ENCODE peak calls at places on chromosomes 2 and 18, in five cellular contexts. P is GM12865, G is NT2/D1, A is hippocampal formation, C is stomach. K is an unnamed sample.

GRCh38 chr2:175373001-175373727 is 191.7 kb upstream of the ATP5MC3 start:
- DNase-seq in P (no peak), G (no peak), A (no peak), C (no peak), K (no peak)

GRCh38 chr2:64852771-64853241 is 136.4 kb upstream of the SLC1A4 start:
- DNase-seq in P (no peak), G (no peak), A (no peak), C (no peak), K (no peak)

GRCh38 chr2:158712791-158713522 is 82.2 kb upstream of the DAPL1 start:
- DNase-seq in P (no peak), G (no peak), A (no peak), C (no peak), K (no peak)

GRCh38 chr2:8000861-8001260 is 681.0 kb upstream of the ID2 start:
- DNase-seq in P (peak), G (no peak), A (no peak), C (no peak), K (no peak)

GRCh38 chr2:158034198-158034831 is 67.4 kb upstream of the UPP2 start:
- DNase-seq in P (peak), G (peak), A (peak), C (peak), K (peak)

GRCh38 chr2:113877651-113878594 is 12.0 kb upstream of the ACTR3 start:
- DNase-seq in P (no peak), G (no peak), A (no peak), C (no peak), K (no peak)

GRCh38 chr18:69161383-69162028 is 239.2 kb upstream of the DOK6 start:
- DNase-seq in P (no peak), G (no peak), A (peak), C (no peak), K (no peak)

GRCh38 chr2:223901311-223901710 is 43.8 kb downstream of the WDFY1 start:
- DNase-seq in P (no peak), G (no peak), A (no peak), C (no peak), K (no peak)

GRCh38 chr2:9273496-9273895 is 66.9 kb downstream of the ASAP2 start:
- DNase-seq in P (no peak), G (no peak), A (no peak), C (no peak), K (no peak)

GRCh38 chr2:75800456-75800855 is 89.7 kb upstream of the GCFC2 start:
- DNase-seq in P (peak), G (no peak), A (no peak), C (no peak), K (no peak)

GRCh38 chr2:59308108-59308507 is 1067.0 kb upstream of the FANCL start:
- DNase-seq in P (no peak), G (no peak), A (no peak), C (no peak), K (no peak)

GRCh38 chr2:81412681-81413080 is 1108.1 kb upstream of the LRRTM1 start:
- DNase-seq in P (no peak), G (no peak), A (no peak), C (no peak), K (no peak)

GRCh38 chr2:55621802-55622201 is 4.4 kb upstream of the PPP4R3B start:
- DNase-seq in P (no peak), G (no peak), A (no peak), C (no peak), K (no peak)

GRCh38 chr2:110097506-110098220 is 18.0 kb downstream of the MALL start:
- DNase-seq in P (no peak), G (no peak), A (no peak), C (no peak), K (peak)

GRCh38 chr2:149068225-149068995 is 29.9 kb downstream of the LYPD6B start:
- DNase-seq in P (no peak), G (no peak), A (no peak), C (no peak), K (no peak)

GRCh38 chr2:98908909-98909308 is 27.1 kb downstream of the CRACDL start:
- DNase-seq in P (peak), G (no peak), A (no peak), C (peak), K (peak)

GRCh38 chr2:237695201-237695780 is 67.9 kb downstream of the LRRFIP1 start:
- DNase-seq in P (peak), G (no peak), A (no peak), C (no peak), K (no peak)

GRCh38 chr2:131673400-131674173 is 145.9 kb downstream of the CCDC74A start:
- DNase-seq in P (peak), G (peak), A (peak), C (peak), K (peak)

GRCh38 chr18:44325903-44326650 is 354.6 kb upstream of the SETBP1 start:
- DNase-seq in P (peak), G (peak), A (peak), C (peak), K (peak)

GRCh38 chr2:101386599-101387150 is 628 bp downstream of the CREG2 start:
- DNase-seq in P (no peak), G (no peak), A (no peak), C (no peak), K (no peak)